ENCODE peak calls at places on chromosome 9, in four cellular contexts. B is astrocyte of the spinal cord, F is A549, O is body of pancreas. U is an unnamed sample.

GRCh38 chr9:84296146-84296843 is 44.3 kb downstream of the SLC28A3 start:
- DNase-seq in B (peak; percentile 70), F (peak; percentile 13), O (no peak), U (no peak)

GRCh38 chr9:37155601-37156000 is 35.2 kb downstream of the ZCCHC7 start:
- DNase-seq in B (no peak), F (no peak), O (no peak), U (no peak)

GRCh38 chr9:69179037-69179436 is 5.0 kb downstream of the TJP2 start:
- DNase-seq in B (no peak), F (no peak), O (no peak), U (no peak)

GRCh38 chr9:114894206-114894605 is 36.2 kb downstream of the TNFSF8 start:
- DNase-seq in B (no peak), F (no peak), O (no peak), U (peak; percentile 43)

GRCh38 chr9:692636-693459 is 148.6 kb upstream of the DMRT1 start:
- DNase-seq in B (no peak), F (no peak), O (no peak), U (no peak)

GRCh38 chr9:103942652-103943051 is 151.5 kb upstream of the SMC2 start:
- DNase-seq in B (no peak), F (no peak), O (no peak), U (no peak)

GRCh38 chr9:91185193-91185886 is 176.4 kb downstream of the AUH start:
- DNase-seq in B (no peak), F (no peak), O (no peak), U (no peak)

GRCh38 chr9:135479469-135480052 is at the start of gene PPP1R26:
- DNase-seq in B (no peak), F (no peak), O (peak; percentile 63), U (no peak)

GRCh38 chr9:30522486-30522885 is 1862.0 kb upstream of the ACO1 start:
- DNase-seq in B (no peak), F (no peak), O (no peak), U (no peak)

GRCh38 chr9:36288057-36288456 is 29.8 kb upstream of the GNE start:
- DNase-seq in B (no peak), F (no peak), O (no peak), U (no peak)

GRCh38 chr9:129384887-129385614 is 207.0 kb upstream of the IER5L start:
- DNase-seq in B (no peak), F (no peak), O (no peak), U (no peak)

GRCh38 chr9:129383415-129384088 is 205.5 kb upstream of the IER5L start:
- DNase-seq in B (peak; percentile 65), F (no peak), O (peak; percentile 81), U (peak; percentile 68)

GRCh38 chr9:129383005-129383414 is 204.9 kb upstream of the IER5L start:
- DNase-seq in B (no peak), F (no peak), O (peak; percentile 96), U (peak; percentile 83)

GRCh38 chr9:129385615-129385934 is 207.5 kb upstream of the IER5L start:
- DNase-seq in B (no peak), F (no peak), O (no peak), U (no peak)

DNA sequence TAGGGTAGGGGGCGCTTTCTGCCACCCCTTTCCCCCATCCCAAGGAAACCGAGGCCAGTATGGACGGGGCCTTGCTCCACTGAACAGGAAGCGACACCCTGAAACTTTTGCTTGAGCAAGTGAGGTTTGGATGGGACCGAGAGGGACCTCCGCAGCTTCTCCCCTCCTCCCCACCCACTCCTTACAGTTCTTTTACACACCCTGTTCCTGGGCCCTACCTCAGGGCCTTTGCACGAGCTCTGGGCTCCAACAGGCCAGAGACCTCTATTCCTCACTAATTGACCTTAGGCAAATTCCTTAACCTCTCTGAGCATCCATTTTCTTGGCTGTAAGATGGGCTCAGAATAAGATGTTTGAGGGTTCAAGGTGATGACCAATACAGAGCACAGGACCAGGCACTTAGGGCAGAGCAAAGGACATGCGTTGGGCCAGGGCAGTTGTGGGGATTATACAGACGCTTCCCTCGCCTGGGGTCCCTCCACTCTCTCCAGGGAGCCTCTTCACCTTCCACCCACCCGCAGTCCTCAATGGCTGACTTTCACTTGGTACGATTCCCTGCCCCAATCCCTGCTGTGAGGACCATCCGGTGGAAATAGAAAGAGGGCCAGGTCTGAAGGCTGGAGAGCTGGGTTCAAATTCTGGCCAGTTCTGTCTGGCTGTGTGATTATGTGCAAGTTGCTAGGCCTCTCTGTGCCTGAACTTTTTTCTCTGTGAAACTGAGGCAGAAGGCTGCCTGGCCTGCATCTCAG is 206.3 kb upstream of the IER5L start:
- DNase-seq in B (no peak), F (no peak), O (no peak), U (no peak)
- H3K4me3 ChIP-seq in B (no peak overlapping the region), F (no peak overlapping the region), O (no peak overlapping the region), U (peak overlapping the region; percentile 85)

GRCh38 chr9:124409410-124409809 is 5.8 kb downstream of the PSMB7 start:
- DNase-seq in B (no peak), F (no peak), O (no peak), U (no peak)

GRCh38 chr9:124412228-124412575 is 3.0 kb downstream of the PSMB7 start:
- DNase-seq in B (no peak), F (no peak), O (no peak), U (no peak)

GRCh38 chr9:124411514-124412227 is 3.6 kb downstream of the PSMB7 start:
- DNase-seq in B (peak; percentile 76), F (no peak), O (no peak), U (no peak)

GRCh38 chr9:124414612-124415011 is 630 bp downstream of the PSMB7 start:
- DNase-seq in B (no peak), F (no peak), O (no peak), U (no peak)

DNA sequence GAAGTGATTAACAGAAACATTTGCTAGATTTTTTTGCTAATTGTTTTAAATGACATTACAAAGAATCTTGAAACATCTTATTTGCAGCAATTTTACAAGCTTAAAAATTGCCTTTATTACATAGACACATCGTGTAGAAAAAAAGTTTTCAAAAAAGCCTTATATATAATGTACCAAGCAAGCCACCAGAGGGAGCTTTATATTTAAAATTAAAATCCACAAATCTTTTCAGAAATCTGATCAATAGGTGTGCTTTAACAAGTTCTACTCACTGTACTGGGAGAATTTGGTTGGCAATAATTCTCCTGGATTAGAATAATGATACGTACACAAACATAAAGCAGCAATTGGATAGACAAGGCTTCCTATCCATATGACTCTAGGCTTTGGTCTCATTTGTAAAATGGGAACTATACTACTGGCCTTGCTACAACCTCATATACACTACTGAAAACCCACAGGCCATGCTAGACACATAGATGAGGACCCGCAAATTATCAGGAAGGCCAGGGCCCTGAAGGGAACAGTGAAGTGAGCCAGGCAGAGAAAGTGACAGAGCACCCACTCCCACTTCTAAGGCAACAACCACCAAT is 4.8 kb downstream of the PSMB7 start:
- DNase-seq in B (peak; percentile 33), F (no peak), O (no peak), U (no peak)
- H3K4me3 ChIP-seq in B (no peak overlapping the region), F (no peak overlapping the region), O (no peak overlapping the region), U (no peak overlapping the region)

GRCh38 chr9:131578778-131579504 is 33.6 kb downstream of the PRRT1B start:
- DNase-seq in B (no peak), F (no peak), O (no peak), U (no peak)
- H3K4me3 ChIP-seq in B (no peak overlapping the region), F (no peak overlapping the region), O (no peak overlapping the region), U (no peak overlapping the region)

DNA sequence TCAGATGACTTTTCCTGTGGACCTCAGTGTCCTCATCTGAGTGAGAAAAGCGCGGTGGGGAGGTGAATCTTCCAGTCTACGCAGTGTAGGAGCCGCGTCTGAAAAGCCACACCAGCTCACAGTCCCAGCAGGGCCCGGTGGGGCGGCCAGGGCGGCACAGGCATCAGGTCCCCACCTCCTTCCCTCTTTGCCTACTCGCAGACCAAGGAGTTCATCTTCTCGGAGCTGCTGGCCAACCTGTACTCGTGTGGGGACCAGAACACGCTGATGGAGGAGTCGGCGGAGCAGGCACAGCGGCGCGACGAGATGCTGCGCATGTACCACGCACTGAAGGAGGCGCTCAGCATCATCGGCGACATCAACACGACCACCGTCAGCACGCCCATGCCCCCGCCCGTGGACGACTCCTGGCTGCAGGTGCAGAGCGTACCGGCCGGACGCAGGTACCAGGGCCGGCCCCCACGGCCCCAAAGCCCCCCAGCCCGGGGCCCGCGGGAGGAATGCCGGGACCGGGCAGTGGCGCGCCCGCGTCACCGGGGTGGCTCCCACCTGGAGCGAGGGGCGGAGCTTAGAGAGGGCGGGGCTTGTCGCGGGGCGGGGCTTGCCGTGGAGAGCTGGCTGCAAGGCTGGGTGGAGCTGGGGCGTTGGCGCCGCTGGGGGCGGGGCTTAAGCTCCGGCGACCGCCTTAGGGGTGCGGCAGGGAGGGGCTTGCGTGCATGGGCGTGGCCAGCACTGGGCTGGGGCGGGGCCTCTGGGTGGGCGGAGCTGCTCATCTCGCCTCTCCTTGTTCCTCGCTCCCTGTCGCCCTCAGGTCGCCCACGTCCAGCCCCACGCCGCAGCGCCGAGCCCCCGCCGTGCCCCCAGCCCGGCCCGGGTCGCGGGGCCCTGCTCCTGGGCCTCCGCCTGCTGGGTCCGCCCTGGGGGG is 25.6 kb downstream of the GOLGA2 start:
- DNase-seq in B (peak; percentile 82), F (peak; percentile 60), O (peak; percentile 96), U (peak; percentile 44)
- H3K4me3 ChIP-seq in B (peak overlapping the region; percentile 34), F (no peak overlapping the region), O (peak overlapping the region; percentile 32), U (no peak overlapping the region)

U was measured in PC-9.